ENCODE peak calls at places on chromosomes 1 and 21, in four cellular contexts. D is IMR-90, Z is H1, C is H9. N is an unnamed sample.

GRCh38 chr1:53090227-53091147 is 28.5 kb downstream of the PODN start:
- DNase-seq in D (no peak), Z (no peak), C (no peak), N (no peak)

GRCh38 chr1:181981821-181982220 is 79.7 kb downstream of the ZNF648 start:
- DNase-seq in D (no peak), Z (no peak), C (no peak), N (no peak)

GRCh38 chr1:233965856-233966255 is 61.4 kb downstream of the SLC35F3 start:
- DNase-seq in D (no peak), Z (no peak), C (no peak), N (no peak)

GRCh38 chr1:85894651-85895050 is 186.4 kb upstream of the ZNHIT6 start:
- DNase-seq in D (peak), Z (peak), C (peak), N (peak)

GRCh38 chr1:197200468-197200899 is 54.0 kb upstream of the ASPM start:
- DNase-seq in D (peak), Z (no peak), C (no peak), N (no peak)

GRCh38 chr1:25820247-25821111 is 725 bp downstream of the MTFR1L start:
- DNase-seq in D (peak), Z (peak), C (peak), N (peak)

GRCh38 chr21:25359724-25360123 is 247.6 kb downstream of the MRPL39 start:
- DNase-seq in D (no peak), Z (no peak), C (no peak), N (no peak)

GRCh38 chr1:229171934-229172333 is 99.0 kb upstream of the RAB4A start:
- DNase-seq in D (no peak), Z (no peak), C (peak), N (peak)

GRCh38 chr1:11882814-11883538 is 24.2 kb upstream of the NPPB start:
- DNase-seq in D (no peak), Z (no peak), C (peak), N (peak)

GRCh38 chr1:9293512-9294439 is 1.1 kb downstream of the SPSB1 start:
- DNase-seq in D (peak), Z (peak), C (no peak), N (peak)

GRCh38 chr1:74392848-74393247 is 119.6 kb downstream of the LRRC53 start:
- DNase-seq in D (no peak), Z (no peak), C (no peak), N (peak)

GRCh38 chr1:244092293-244093264 is 41.5 kb downstream of the ZBTB18 start:
- DNase-seq in D (peak), Z (no peak), C (no peak), N (no peak)

GRCh38 chr21:36964832-36965719 is 1.4 kb downstream of the HLCS start:
- DNase-seq in D (no peak), Z (no peak), C (no peak), N (peak)

GRCh38 chr1:41953291-41953690 is 34.6 kb upstream of the HIVEP3 start:
- DNase-seq in D (no peak), Z (no peak), C (no peak), N (no peak)

DNA sequence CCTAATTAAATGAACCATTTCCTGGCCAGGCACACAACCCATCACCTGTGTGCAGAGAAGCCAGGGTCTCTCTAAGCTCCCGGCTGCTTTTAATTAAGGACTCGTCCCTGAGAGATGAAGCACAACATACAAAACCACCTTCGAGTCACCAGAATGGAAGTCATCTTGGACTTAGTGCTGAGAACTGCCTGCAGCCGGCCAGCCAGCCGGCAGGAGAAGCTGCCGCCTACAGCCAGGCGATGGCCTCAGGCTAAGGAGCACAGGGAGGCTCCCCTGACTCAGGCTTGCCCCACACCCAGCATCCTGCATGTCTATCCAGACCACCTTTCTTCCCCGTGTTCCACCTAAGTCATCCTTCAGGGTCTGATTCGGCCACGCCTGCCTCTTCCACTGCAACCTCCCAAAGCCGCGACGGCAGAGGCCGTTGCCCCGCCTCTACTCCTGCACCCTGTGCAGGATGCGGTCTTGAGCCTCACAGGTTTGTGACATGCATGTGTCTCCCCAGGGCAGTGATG is 83.6 kb downstream of the SLC66A1 start:
- DNase-seq in D (peak), Z (no peak), C (peak), N (peak)
- H2BK5ac ChIP-seq in D (peak), Z (no peak), C (no peak), N (no peak)

DNA sequence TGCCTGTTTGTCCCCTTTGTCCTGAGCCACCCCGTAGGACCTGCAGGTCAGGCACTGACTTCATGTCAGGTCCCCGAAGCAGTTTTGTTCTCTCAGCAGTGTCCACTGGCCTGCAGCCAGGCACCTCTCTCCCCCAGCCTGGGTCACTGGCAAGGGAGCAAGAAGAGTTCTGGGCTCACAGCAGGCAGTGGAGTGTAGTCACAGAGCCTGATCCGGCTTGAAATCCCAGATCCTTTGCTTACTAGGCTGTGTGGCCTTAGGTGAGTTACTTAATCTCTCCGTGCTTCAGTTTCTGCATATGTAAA is 34.2 kb downstream of the L1TD1 start:
- DNase-seq in D (no peak), Z (no peak), C (no peak), N (no peak)
- H4K5ac ChIP-seq in D (no peak), Z (no peak), C (peak), N (no peak)

DNA sequence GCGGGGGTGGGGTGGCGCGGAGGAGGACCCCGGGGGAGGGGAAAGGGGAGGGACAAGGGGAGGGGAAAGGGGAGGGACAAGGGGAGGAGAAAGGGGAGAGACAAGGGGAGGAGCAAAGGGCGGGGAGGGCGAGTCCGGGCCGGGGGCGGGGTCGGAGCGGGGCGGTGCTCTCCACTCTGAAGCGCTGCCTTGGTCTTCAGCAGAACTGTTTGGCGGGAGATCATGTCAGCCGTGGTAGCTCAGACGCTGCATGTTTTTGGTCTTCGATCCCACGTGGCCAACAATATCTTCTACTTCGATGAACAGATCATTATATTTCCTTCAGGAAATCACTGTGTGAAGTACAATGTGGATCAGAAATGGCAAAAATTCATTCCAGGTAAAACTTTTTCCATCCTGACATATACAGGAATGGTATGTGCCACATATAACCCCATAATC is 422 bp downstream of the CFAP57 start:
- DNase-seq in D (peak), Z (no peak), C (peak), N (peak)
- H3K4me2 ChIP-seq in D (peak), Z (peak), C (peak), N (no peak)

DNA sequence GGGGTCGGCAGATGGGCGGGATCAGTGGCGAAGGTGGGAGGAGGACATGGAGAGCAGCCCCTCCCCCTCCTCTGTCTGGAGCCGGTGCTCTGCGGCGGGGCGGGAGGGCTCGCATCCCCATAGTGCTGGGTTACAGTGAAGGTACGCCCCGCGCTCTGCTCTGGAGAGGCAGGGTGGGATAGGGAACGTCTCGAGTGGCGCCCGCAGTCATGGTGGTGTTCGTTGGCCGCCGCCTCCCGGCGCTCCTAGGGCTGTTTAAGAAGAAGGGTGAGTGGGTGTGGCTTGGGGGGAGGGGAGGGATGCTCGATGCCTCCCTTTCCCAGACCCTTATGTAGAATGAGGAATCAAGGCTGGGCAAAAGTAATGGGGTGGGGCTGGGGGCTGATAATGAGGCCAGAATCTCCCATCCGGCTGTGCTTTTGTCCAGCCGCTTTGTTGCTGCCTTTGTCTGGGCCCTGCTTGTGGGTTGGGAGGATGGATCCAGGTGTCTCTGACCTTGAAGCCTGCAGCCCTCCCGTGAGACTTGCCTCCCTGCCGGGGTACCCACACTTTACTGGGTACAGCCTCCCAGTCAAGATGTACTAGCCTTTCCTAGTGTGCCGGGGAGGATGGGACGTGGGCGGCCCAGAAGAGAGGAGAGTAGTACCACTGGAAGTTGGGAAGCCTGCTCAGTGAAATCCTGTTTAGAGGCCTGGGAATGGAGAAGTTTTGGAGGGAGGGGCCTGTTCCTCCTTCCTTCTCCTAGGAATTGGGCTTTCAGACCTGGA is 51.4 kb downstream of the YARS1 start:
- DNase-seq in D (no peak), Z (peak), C (peak), N (peak)
- H2BK5ac ChIP-seq in D (no peak), Z (peak), C (no peak), N (no peak)

DNA sequence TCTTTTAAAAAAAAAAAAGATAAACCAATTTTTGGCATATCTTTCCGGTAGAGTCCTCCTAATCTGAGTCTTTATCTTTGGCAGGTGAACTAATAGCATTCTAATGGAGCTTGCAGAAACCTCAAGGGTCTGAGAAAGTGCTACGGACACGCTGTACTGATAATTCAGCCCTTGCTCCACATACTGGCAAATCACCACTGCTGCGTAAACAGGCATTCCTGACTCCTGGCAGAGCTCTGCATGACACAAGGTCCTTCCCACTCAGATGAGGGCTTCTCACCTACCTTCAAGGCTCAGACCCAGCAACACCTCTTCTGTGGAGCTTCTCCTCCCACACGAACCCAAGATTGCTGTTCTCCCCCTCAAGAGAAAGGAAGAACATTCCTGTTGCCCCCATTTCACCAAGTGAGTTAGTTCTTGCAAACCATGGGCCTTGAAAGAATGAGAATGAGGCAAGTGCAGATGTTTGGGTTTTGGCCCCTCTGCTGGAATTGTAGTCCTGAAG is 48.0 kb downstream of the LYST start:
- DNase-seq in D (no peak), Z (no peak), C (no peak), N (no peak)
- H4K5ac ChIP-seq in D (no peak), Z (no peak), C (no peak), N (no peak)

GRCh38 chr21:40886931-40887330 is 40.0 kb upstream of the DSCAM start:
- DNase-seq in D (no peak), Z (no peak), C (no peak), N (no peak)
- H3K4me2 ChIP-seq in D (no peak), Z (no peak), C (no peak), N (no peak)

DNA sequence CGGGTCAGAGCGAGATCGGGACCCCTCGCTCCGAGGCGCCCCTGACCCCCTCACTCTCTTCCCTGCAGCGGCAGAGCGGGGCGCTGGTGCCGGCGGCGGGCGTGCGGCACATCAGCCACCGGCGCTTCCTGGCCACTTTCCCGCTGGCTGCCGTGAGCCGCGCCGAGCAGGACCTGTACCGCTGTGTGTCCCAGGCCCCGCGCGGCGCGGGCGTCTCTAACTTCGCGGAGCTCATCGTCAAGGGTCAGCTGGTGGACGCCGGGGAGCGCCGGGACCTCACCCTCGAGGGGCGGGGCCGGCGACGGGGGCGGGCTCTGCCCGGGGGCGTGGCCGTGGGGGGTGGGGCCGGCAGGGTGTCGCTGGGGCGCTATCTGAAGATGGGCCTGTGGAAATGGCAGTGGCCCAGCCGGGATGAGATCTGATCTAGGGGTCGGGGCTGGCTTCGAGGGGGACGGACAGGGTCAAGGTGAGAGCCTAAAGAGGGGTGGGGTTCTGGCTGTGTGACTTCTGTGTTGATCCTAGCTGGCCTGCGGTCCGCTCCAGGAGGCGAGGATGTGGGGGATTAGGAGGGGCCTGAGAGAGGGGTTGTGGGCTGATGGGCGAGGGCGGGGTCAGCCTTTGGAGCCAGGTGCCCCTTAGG is 23.6 kb downstream of the PTPRU start:
- DNase-seq in D (no peak), Z (peak), C (peak), N (peak)
- H2BK5ac ChIP-seq in D (no peak), Z (no peak), C (no peak), N (no peak)

GRCh38 chr1:172477216-172477615 is 33.3 kb upstream of the PIGC start:
- DNase-seq in D (no peak), Z (no peak), C (no peak), N (no peak)
- H4K5ac ChIP-seq in D (no peak), Z (no peak), C (no peak), N (no peak)

N was measured in mesendoderm.